ENCODE peak calls at places on chromosomes 7 and 10, in four cellular contexts. One of them, this sample, is unnamed.

GRCh38 chr10:7373039-7373438 is 37.8 kb downstream of the SFMBT2 start:
- ATAC-seq in activated naive CD4-positive, alpha-beta T cell treated with anti-CD3 and anti-CD28 coated beads, Interleukin-2, amount 50 U/mL, for 72 hours: no peak
- ATAC-seq in CD4-positive, alpha-beta T cell: no peak
- ATAC-seq in CD8-positive, alpha-beta T cell: no peak
- ATAC-seq in this sample: no peak

GRCh38 chr10:122541541-122542002 is 19.0 kb upstream of the DMBT1 start:
- ATAC-seq in activated naive CD4-positive, alpha-beta T cell treated with anti-CD3 and anti-CD28 coated beads, Interleukin-2, amount 50 U/mL, for 72 hours: peak
- ATAC-seq in CD4-positive, alpha-beta T cell: peak
- ATAC-seq in CD8-positive, alpha-beta T cell: peak
- ATAC-seq in this sample: peak

GRCh38 chr10:44042075-44042770 is 342.7 kb downstream of the CXCL12 start:
- ATAC-seq in activated naive CD4-positive, alpha-beta T cell treated with anti-CD3 and anti-CD28 coated beads, Interleukin-2, amount 50 U/mL, for 72 hours: no peak
- ATAC-seq in CD4-positive, alpha-beta T cell: no peak
- ATAC-seq in CD8-positive, alpha-beta T cell: no peak
- ATAC-seq in this sample: no peak

GRCh38 chr7:28105234-28105633 is 75.4 kb downstream of the JAZF1 start:
- ATAC-seq in activated naive CD4-positive, alpha-beta T cell treated with anti-CD3 and anti-CD28 coated beads, Interleukin-2, amount 50 U/mL, for 72 hours: no peak
- ATAC-seq in CD4-positive, alpha-beta T cell: no peak
- ATAC-seq in CD8-positive, alpha-beta T cell: no peak
- ATAC-seq in this sample: no peak

GRCh38 chr10:96794786-96795733 is 37.0 kb upstream of the LCOR start:
- ATAC-seq in activated naive CD4-positive, alpha-beta T cell treated with anti-CD3 and anti-CD28 coated beads, Interleukin-2, amount 50 U/mL, for 72 hours: no peak
- ATAC-seq in CD4-positive, alpha-beta T cell: no peak
- ATAC-seq in CD8-positive, alpha-beta T cell: no peak
- ATAC-seq in this sample: no peak

GRCh38 chr10:71837085-71837827 is 13.8 kb downstream of the PSAP start:
- ATAC-seq in activated naive CD4-positive, alpha-beta T cell treated with anti-CD3 and anti-CD28 coated beads, Interleukin-2, amount 50 U/mL, for 72 hours: peak
- ATAC-seq in CD4-positive, alpha-beta T cell: peak
- ATAC-seq in CD8-positive, alpha-beta T cell: peak
- ATAC-seq in this sample: no peak

GRCh38 chr7:100358027-100358856 is at the start of gene PILRB:
- ATAC-seq in activated naive CD4-positive, alpha-beta T cell treated with anti-CD3 and anti-CD28 coated beads, Interleukin-2, amount 50 U/mL, for 72 hours: no peak
- ATAC-seq in CD4-positive, alpha-beta T cell: no peak
- ATAC-seq in CD8-positive, alpha-beta T cell: no peak
- ATAC-seq in this sample: no peak

GRCh38 chr10:44955408-44956070 is 4.1 kb upstream of the RASSF4 start:
- ATAC-seq in activated naive CD4-positive, alpha-beta T cell treated with anti-CD3 and anti-CD28 coated beads, Interleukin-2, amount 50 U/mL, for 72 hours: no peak
- ATAC-seq in CD4-positive, alpha-beta T cell: no peak
- ATAC-seq in CD8-positive, alpha-beta T cell: no peak
- ATAC-seq in this sample: no peak

GRCh38 chr10:18178862-18179483 is 38.7 kb downstream of the CACNB2 start:
- ATAC-seq in activated naive CD4-positive, alpha-beta T cell treated with anti-CD3 and anti-CD28 coated beads, Interleukin-2, amount 50 U/mL, for 72 hours: no peak
- ATAC-seq in CD4-positive, alpha-beta T cell: no peak
- ATAC-seq in CD8-positive, alpha-beta T cell: no peak
- ATAC-seq in this sample: no peak

GRCh38 chr10:31977440-31978157 is 49.0 kb upstream of the ARHGAP12 start:
- ATAC-seq in activated naive CD4-positive, alpha-beta T cell treated with anti-CD3 and anti-CD28 coated beads, Interleukin-2, amount 50 U/mL, for 72 hours: no peak
- ATAC-seq in CD4-positive, alpha-beta T cell: peak
- ATAC-seq in CD8-positive, alpha-beta T cell: no peak
- ATAC-seq in this sample: peak

GRCh38 chr7:43501881-43502280 is 81.0 kb upstream of the STK17A start:
- ATAC-seq in activated naive CD4-positive, alpha-beta T cell treated with anti-CD3 and anti-CD28 coated beads, Interleukin-2, amount 50 U/mL, for 72 hours: no peak
- ATAC-seq in CD4-positive, alpha-beta T cell: no peak
- ATAC-seq in CD8-positive, alpha-beta T cell: no peak
- ATAC-seq in this sample: no peak

GRCh38 chr10:69397972-69398371 is 18.7 kb downstream of the TACR2 start:
- ATAC-seq in activated naive CD4-positive, alpha-beta T cell treated with anti-CD3 and anti-CD28 coated beads, Interleukin-2, amount 50 U/mL, for 72 hours: no peak
- ATAC-seq in CD4-positive, alpha-beta T cell: no peak
- ATAC-seq in CD8-positive, alpha-beta T cell: no peak
- ATAC-seq in this sample: no peak

GRCh38 chr10:88314362-88314761 is 268.8 kb downstream of the RNLS start:
- ATAC-seq in activated naive CD4-positive, alpha-beta T cell treated with anti-CD3 and anti-CD28 coated beads, Interleukin-2, amount 50 U/mL, for 72 hours: no peak
- ATAC-seq in CD4-positive, alpha-beta T cell: no peak
- ATAC-seq in CD8-positive, alpha-beta T cell: no peak
- ATAC-seq in this sample: no peak

GRCh38 chr10:53508197-53508596 is 735.6 kb upstream of the MBL2 start:
- ATAC-seq in activated naive CD4-positive, alpha-beta T cell treated with anti-CD3 and anti-CD28 coated beads, Interleukin-2, amount 50 U/mL, for 72 hours: no peak
- ATAC-seq in CD4-positive, alpha-beta T cell: no peak
- ATAC-seq in CD8-positive, alpha-beta T cell: no peak
- ATAC-seq in this sample: no peak

GRCh38 chr10:94006591-94007550 is 13.1 kb downstream of the PLCE1 start:
- ATAC-seq in activated naive CD4-positive, alpha-beta T cell treated with anti-CD3 and anti-CD28 coated beads, Interleukin-2, amount 50 U/mL, for 72 hours: no peak
- ATAC-seq in CD4-positive, alpha-beta T cell: no peak
- ATAC-seq in CD8-positive, alpha-beta T cell: no peak
- ATAC-seq in this sample: no peak

GRCh38 chr7:37510043-37510634 is 61.5 kb upstream of the ELMO1 start:
- ATAC-seq in activated naive CD4-positive, alpha-beta T cell treated with anti-CD3 and anti-CD28 coated beads, Interleukin-2, amount 50 U/mL, for 72 hours: peak
- ATAC-seq in CD4-positive, alpha-beta T cell: peak
- ATAC-seq in CD8-positive, alpha-beta T cell: peak
- ATAC-seq in this sample: peak

GRCh38 chr10:47241256-47241655 is 58.7 kb upstream of the GDF10 start:
- ATAC-seq in activated naive CD4-positive, alpha-beta T cell treated with anti-CD3 and anti-CD28 coated beads, Interleukin-2, amount 50 U/mL, for 72 hours: no peak
- ATAC-seq in CD4-positive, alpha-beta T cell: no peak
- ATAC-seq in CD8-positive, alpha-beta T cell: no peak
- ATAC-seq in this sample: no peak

GRCh38 chr7:35646289-35647033 is 48.5 kb downstream of the HERPUD2 start:
- ATAC-seq in activated naive CD4-positive, alpha-beta T cell treated with anti-CD3 and anti-CD28 coated beads, Interleukin-2, amount 50 U/mL, for 72 hours: no peak
- ATAC-seq in CD4-positive, alpha-beta T cell: no peak
- ATAC-seq in CD8-positive, alpha-beta T cell: no peak
- ATAC-seq in this sample: no peak

This sample was measured in activated T-helper 17 cell treated with anti-CD3 and anti-CD28 coated beads, Interleukin-2, amount 50 U/mL, for 72 hours.